ENCODE peak calls at places on chromosomes 16 and 17, in six cellular contexts. One of them, this sample, is unnamed.
A peak's percentile ranks its signal among the peaks of the same experiment; 100 is the strongest.

GRCh38 chr16:30721167-30721566 is 22.2 kb downstream of the SRCAP start:
- DNase-seq in stomach: no peak
- DNase-seq in fibroblast of pulmonary artery: no peak
- DNase-seq in brain microvascular endothelial cell: no peak
- DNase-seq in AG10803: no peak
- DNase-seq in foreskin fibroblast: no peak
- DNase-seq in this sample: no peak

GRCh38 chr17:68036304-68037147 is 991 bp downstream of the KPNA2 start:
- DNase-seq in stomach: no peak
- DNase-seq in fibroblast of pulmonary artery: peak; percentile 39
- DNase-seq in AG10803: peak; percentile 58
- DNase-seq in brain microvascular endothelial cell: peak; percentile 26
- DNase-seq in foreskin fibroblast: peak; percentile 69
- DNase-seq in this sample: peak; percentile 22

GRCh38 chr17:22374741-22375140 is 682.4 kb downstream of the KCNJ18 start:
- DNase-seq in brain microvascular endothelial cell: no peak
- DNase-seq in foreskin fibroblast: no peak
- DNase-seq in AG10803: no peak
- DNase-seq in fibroblast of pulmonary artery: no peak
- DNase-seq in stomach: no peak
- DNase-seq in this sample: no peak

GRCh38 chr16:12459401-12459791 is 344.3 kb downstream of the CPPED1 start:
- DNase-seq in AG10803: no peak
- DNase-seq in brain microvascular endothelial cell: no peak
- DNase-seq in foreskin fibroblast: no peak
- DNase-seq in stomach: peak; percentile 28
- DNase-seq in fibroblast of pulmonary artery: no peak
- DNase-seq in this sample: no peak

GRCh38 chr17:42135664-42136653 is 13.4 kb downstream of the HSPB9 start:
- DNase-seq in foreskin fibroblast: peak; percentile 74
- DNase-seq in brain microvascular endothelial cell: peak; percentile 64
- DNase-seq in AG10803: peak; percentile 54
- DNase-seq in fibroblast of pulmonary artery: peak; percentile 84
- DNase-seq in stomach: peak; percentile 91
- DNase-seq in this sample: peak; percentile 46

GRCh38 chr16:72715267-72715666 is 332.7 kb downstream of the ZFHX3 start:
- DNase-seq in brain microvascular endothelial cell: no peak
- DNase-seq in AG10803: peak; percentile 29
- DNase-seq in stomach: no peak
- DNase-seq in foreskin fibroblast: peak; percentile 39
- DNase-seq in fibroblast of pulmonary artery: peak; percentile 40
- DNase-seq in this sample: peak; percentile 20

GRCh38 chr16:15482068-15482747 is 47.8 kb downstream of the BMERB1 start:
- DNase-seq in stomach: peak; percentile 57
- DNase-seq in brain microvascular endothelial cell: peak; percentile 98
- DNase-seq in AG10803: peak; percentile 92
- DNase-seq in foreskin fibroblast: peak; percentile 96
- DNase-seq in fibroblast of pulmonary artery: peak; percentile 95
- DNase-seq in this sample: peak; percentile 97

GRCh38 chr17:78381601-78382168 is 3.2 kb downstream of the PGS1 start:
- DNase-seq in stomach: no peak
- DNase-seq in AG10803: peak; percentile 54
- DNase-seq in foreskin fibroblast: no peak
- DNase-seq in brain microvascular endothelial cell: no peak
- DNase-seq in fibroblast of pulmonary artery: no peak
- DNase-seq in this sample: peak; percentile 48

GRCh38 chr17:52120465-52120864 is 38.0 kb downstream of the CA10 start:
- DNase-seq in brain microvascular endothelial cell: no peak
- DNase-seq in stomach: no peak
- DNase-seq in fibroblast of pulmonary artery: no peak
- DNase-seq in foreskin fibroblast: no peak
- DNase-seq in AG10803: no peak
- DNase-seq in this sample: no peak

GRCh38 chr17:10668771-10669170 is 11.7 kb upstream of the MYH3 start:
- DNase-seq in AG10803: peak; percentile 51
- DNase-seq in foreskin fibroblast: peak; percentile 31
- DNase-seq in fibroblast of pulmonary artery: peak; percentile 10
- DNase-seq in brain microvascular endothelial cell: peak; percentile 9
- DNase-seq in stomach: no peak
- DNase-seq in this sample: peak; percentile 9

GRCh38 chr17:4951486-4951885 is 567 bp downstream of the ENO3 start:
- DNase-seq in fibroblast of pulmonary artery: no peak
- DNase-seq in stomach: no peak
- DNase-seq in brain microvascular endothelial cell: no peak
- DNase-seq in AG10803: no peak
- DNase-seq in foreskin fibroblast: no peak
- DNase-seq in this sample: no peak
- H3K4me3 ChIP-seq in fibroblast of pulmonary artery: no peak overlapping the region
- H3K4me3 ChIP-seq in stomach: no peak overlapping the region
- H3K4me3 ChIP-seq in brain microvascular endothelial cell: no peak overlapping the region
- H3K4me3 ChIP-seq in AG10803: no peak overlapping the region
- H3K4me3 ChIP-seq in foreskin fibroblast: no peak overlapping the region
- H3K4me3 ChIP-seq in this sample: no peak overlapping the region

DNA sequence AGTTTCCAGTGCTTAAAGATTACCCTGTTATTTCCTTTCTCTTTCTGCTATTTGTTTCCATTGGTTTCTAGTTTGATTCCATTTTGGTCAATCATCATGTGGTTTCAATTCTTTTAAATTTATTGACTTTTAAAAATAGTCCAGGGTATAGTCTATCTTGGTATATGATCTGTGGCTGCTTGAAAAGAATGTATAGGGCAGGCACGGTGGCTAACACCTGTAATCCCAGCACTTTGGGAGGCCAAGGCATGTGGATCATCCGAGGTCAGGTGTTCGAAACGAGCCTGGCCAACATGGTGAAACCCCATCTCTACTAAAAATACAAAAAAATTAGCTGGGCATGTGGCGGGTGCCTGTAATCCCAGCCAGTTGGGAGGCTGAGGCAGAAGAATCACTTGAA is 34.5 kb upstream of the NACA2 start:
- DNase-seq in foreskin fibroblast: no peak
- DNase-seq in AG10803: no peak
- DNase-seq in stomach: no peak
- DNase-seq in fibroblast of pulmonary artery: no peak
- DNase-seq in brain microvascular endothelial cell: no peak
- DNase-seq in this sample: no peak
- TF ChIP-seq CTCF in foreskin fibroblast: no peak
- TF ChIP-seq CTCF in AG10803: no peak
- TF ChIP-seq CTCF in stomach: no peak
- TF ChIP-seq CTCF in fibroblast of pulmonary artery: no peak
- TF ChIP-seq CTCF in brain microvascular endothelial cell: no peak
- TF ChIP-seq CTCF in this sample: no peak

DNA sequence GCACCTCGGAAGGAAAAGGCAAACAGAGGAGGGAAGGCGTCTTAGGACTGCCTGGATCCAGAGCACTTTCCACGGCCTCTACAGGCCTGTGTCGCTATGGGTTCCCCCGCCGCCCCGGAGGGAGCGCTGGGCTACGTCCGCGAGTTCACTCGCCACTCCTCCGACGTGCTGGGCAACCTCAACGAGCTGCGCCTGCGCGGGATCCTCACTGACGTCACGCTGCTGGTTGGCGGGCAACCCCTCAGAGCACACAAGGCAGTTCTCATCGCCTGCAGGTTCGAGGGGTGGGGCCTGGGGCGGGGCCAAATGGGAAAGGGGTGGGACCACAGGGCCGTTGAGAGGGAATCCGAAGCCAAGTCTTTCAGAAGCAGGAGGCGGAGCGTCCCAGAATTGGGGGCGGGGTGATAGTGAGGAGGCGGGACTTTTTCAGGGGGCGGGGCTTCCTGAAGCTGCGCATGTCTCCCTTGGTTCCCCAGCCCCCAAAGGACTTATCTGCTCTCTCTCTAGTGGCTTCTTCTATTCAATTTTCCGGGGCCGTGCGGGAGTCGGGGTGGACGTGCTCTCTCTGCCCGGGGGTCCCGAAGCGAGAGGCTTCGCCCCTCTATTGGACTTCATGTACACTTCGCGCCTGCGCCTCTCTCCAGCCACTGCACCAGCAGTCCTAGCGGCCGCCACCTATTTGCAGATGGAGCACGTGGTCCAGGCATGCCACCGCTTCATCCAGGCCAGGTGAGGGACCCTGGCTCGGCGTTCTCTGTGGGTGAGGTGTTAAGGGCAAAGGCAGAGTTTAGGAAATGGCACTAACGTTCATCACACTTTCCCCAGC is 939 bp downstream of the BCL6B start:
- DNase-seq in brain microvascular endothelial cell: peak; percentile 81
- DNase-seq in stomach: peak; percentile 93
- DNase-seq in foreskin fibroblast: peak; percentile 93
- DNase-seq in AG10803: peak; percentile 72
- DNase-seq in fibroblast of pulmonary artery: peak; percentile 92
- DNase-seq in this sample: peak; percentile 83
- H3K4me3 ChIP-seq in brain microvascular endothelial cell: peak overlapping the region; percentile 30
- H3K4me3 ChIP-seq in stomach: peak overlapping the region; percentile 26
- H3K4me3 ChIP-seq in foreskin fibroblast: peak overlapping the region; percentile 24
- H3K4me3 ChIP-seq in AG10803: peak overlapping the region; percentile 12
- H3K4me3 ChIP-seq in fibroblast of pulmonary artery: peak overlapping the region; percentile 39
- H3K4me3 ChIP-seq in this sample: no peak overlapping the region

GRCh38 chr16:4313563-4314531 is 2.0 kb upstream of the GLIS2 start:
- DNase-seq in fibroblast of pulmonary artery: no peak
- DNase-seq in stomach: peak; percentile 72
- DNase-seq in AG10803: no peak
- DNase-seq in foreskin fibroblast: peak; percentile 57
- DNase-seq in brain microvascular endothelial cell: no peak
- DNase-seq in this sample: peak; percentile 15

GRCh38 chr16:4306439-4307214 is 9.2 kb upstream of the GLIS2 start:
- DNase-seq in foreskin fibroblast: no peak
- DNase-seq in fibroblast of pulmonary artery: no peak
- DNase-seq in AG10803: no peak
- DNase-seq in stomach: no peak
- DNase-seq in brain microvascular endothelial cell: no peak
- DNase-seq in this sample: no peak

GRCh38 chr16:4309102-4309832 is 6.6 kb upstream of the GLIS2 start:
- DNase-seq in foreskin fibroblast: no peak
- DNase-seq in stomach: no peak
- DNase-seq in brain microvascular endothelial cell: no peak
- DNase-seq in AG10803: no peak
- DNase-seq in fibroblast of pulmonary artery: no peak
- DNase-seq in this sample: no peak

GRCh38 chr16:4307215-4308037 is 8.4 kb upstream of the GLIS2 start:
- DNase-seq in AG10803: peak; percentile 94
- DNase-seq in foreskin fibroblast: peak; percentile 99
- DNase-seq in stomach: peak; percentile 96
- DNase-seq in brain microvascular endothelial cell: peak; percentile 89
- DNase-seq in fibroblast of pulmonary artery: peak; percentile 96
- DNase-seq in this sample: peak; percentile 95

GRCh38 chr16:4309833-4310266 is 6.0 kb upstream of the GLIS2 start:
- DNase-seq in foreskin fibroblast: peak; percentile 89
- DNase-seq in AG10803: peak; percentile 55
- DNase-seq in stomach: peak; percentile 82
- DNase-seq in fibroblast of pulmonary artery: peak; percentile 61
- DNase-seq in brain microvascular endothelial cell: peak; percentile 72
- DNase-seq in this sample: peak; percentile 89
- TF ChIP-seq CTCF in foreskin fibroblast: peak; percentile 61
- TF ChIP-seq CTCF in AG10803: peak; percentile 59
- TF ChIP-seq CTCF in stomach: peak; percentile 54
- TF ChIP-seq CTCF in fibroblast of pulmonary artery: peak; percentile 63
- TF ChIP-seq CTCF in brain microvascular endothelial cell: peak; percentile 87
- TF ChIP-seq CTCF in this sample: peak; percentile 81

DNA sequence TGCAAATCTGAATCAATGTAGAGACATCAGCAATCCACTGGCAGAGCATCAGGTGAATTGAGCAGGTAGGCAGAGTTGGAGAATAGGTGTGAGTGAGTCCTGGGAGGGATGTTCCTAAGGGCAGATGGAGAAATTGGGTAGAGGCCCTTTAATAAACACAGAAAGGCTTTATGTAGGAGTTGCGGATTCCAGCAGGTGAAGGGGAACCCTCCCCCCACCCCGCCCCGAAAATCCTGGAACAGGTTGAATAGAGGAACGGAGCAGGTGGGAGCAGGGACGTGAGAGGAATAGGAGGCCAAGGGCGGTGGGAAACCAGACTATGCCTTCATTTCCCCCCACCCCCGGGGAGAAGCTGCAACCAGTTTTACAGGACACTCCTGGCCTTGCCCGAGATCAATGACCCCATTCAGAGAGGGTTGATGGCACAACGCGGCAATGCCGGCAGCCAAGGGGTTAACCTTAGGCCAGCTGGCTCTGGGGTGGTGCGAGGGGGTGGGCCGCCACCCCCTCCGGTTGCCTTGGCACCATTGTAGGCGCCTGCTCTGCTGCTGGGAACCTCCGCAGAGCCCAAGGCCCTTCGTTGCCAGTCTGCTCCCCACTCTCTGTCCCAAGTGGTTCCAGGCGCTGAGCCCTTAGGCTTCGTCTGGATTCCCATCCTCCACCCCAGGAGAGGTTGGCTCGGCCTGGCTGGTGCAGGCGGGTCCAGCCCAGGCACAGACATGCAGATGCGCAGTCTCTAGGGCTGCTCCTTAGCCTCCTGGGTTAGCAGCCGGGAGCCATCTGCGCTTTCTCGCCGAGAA is 814 bp upstream of the RUNDC3A start:
- DNase-seq in stomach: no peak
- DNase-seq in AG10803: peak; percentile 34
- DNase-seq in fibroblast of pulmonary artery: peak; percentile 46
- DNase-seq in foreskin fibroblast: peak; percentile 68
- DNase-seq in brain microvascular endothelial cell: no peak
- DNase-seq in this sample: no peak
- H3K4me3 ChIP-seq in stomach: peak overlapping the region; percentile 56
- H3K4me3 ChIP-seq in AG10803: peak overlapping the region; percentile 55
- H3K4me3 ChIP-seq in fibroblast of pulmonary artery: no peak overlapping the region
- H3K4me3 ChIP-seq in foreskin fibroblast: peak overlapping the region; percentile 51
- H3K4me3 ChIP-seq in brain microvascular endothelial cell: no peak overlapping the region
- H3K4me3 ChIP-seq in this sample: no peak overlapping the region

GRCh38 chr17:29589524-29590260 is at the start of gene GIT1:
- DNase-seq in brain microvascular endothelial cell: peak; percentile 52
- DNase-seq in stomach: peak; percentile 90
- DNase-seq in fibroblast of pulmonary artery: peak; percentile 81
- DNase-seq in foreskin fibroblast: peak; percentile 96
- DNase-seq in AG10803: peak; percentile 80
- DNase-seq in this sample: peak; percentile 82
- TF ChIP-seq CTCF in brain microvascular endothelial cell: no peak
- TF ChIP-seq CTCF in stomach: no peak
- TF ChIP-seq CTCF in fibroblast of pulmonary artery: no peak
- TF ChIP-seq CTCF in foreskin fibroblast: no peak
- TF ChIP-seq CTCF in AG10803: no peak
- TF ChIP-seq CTCF in this sample: no peak

DNA sequence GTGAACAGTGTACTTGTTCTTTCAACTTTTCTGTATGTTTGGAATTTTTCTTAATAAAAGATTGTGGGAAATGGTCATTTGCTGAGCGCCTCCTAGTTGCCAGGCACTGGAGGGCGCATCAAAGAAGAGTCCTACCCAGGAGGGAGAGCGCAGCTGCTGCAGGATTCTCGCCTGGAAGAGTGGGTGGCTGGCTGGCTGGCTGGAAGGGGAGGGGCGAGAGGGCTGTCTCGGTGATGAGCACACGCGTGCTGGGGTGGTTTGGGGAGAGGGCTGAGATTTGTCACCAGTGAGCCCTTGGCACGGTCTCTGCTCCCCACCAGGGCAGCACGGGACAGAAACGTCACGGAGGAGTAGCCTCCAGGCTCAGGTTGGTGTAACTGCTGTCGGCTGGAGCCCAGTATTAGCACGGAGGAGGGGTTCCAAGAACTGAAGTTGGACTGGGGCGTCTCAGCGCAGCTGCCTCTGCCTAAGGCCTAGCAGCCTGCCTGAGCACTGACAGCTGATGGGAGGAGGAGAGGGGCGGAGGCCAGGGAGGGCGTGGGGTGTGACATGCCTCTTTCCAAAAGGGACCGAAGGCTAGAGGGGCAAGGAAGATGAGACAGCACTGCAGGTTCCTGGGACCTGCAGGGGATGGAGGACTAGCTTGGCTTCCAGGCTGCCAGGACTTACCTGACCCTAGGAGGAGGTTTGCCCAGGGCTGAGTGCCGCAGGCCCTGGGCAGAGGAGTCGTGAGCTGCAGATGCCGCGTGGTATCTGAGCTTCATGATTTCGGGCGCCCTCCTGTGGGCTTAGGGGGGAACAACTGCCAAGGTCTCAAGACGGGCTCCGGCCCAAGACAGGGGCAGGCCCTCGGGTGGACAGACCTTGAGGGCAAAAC is 5.7 kb downstream of the LDHD start:
- DNase-seq in foreskin fibroblast: peak; percentile 96
- DNase-seq in brain microvascular endothelial cell: peak; percentile 82
- DNase-seq in AG10803: peak; percentile 85
- DNase-seq in fibroblast of pulmonary artery: peak; percentile 91
- DNase-seq in stomach: peak; percentile 94
- DNase-seq in this sample: peak; percentile 89
- H3K4me3 ChIP-seq in foreskin fibroblast: peak overlapping the region; percentile 38
- H3K4me3 ChIP-seq in brain microvascular endothelial cell: peak overlapping the region; percentile 45
- H3K4me3 ChIP-seq in AG10803: peak overlapping the region; percentile 45
- H3K4me3 ChIP-seq in fibroblast of pulmonary artery: peak overlapping the region; percentile 24
- H3K4me3 ChIP-seq in stomach: peak overlapping the region; percentile 0
- H3K4me3 ChIP-seq in this sample: no peak overlapping the region

This sample was measured in astrocyte of the spinal cord.